ENCODE peak calls at places on chromosome 20, in four cellular contexts. W, Q, J and D are unnamed samples. For H3K4me1, the result is how much of the 10 kb centered on the place peaks cover.

GRCh38 chr20:47610247-47610944 is 108.7 kb downstream of the NCOA3 start:
- DNase-seq in Q (no peak), W (peak), J (no peak), D (no peak)

GRCh38 chr20:37737806-37738442 is 44.1 kb downstream of the CTNNBL1 start:
- DNase-seq in J (no peak), W (peak), Q (no peak), D (no peak)

GRCh38 chr20:46255440-46256104 is 52.7 kb downstream of the CDH22 start:
- DNase-seq in W (peak), Q (peak), J (peak), D (peak)

GRCh38 chr20:35635652-35636051 is 20.0 kb downstream of the SPAG4 start:
- DNase-seq in W (no peak), J (no peak), Q (no peak), D (no peak)

GRCh38 chr20:35618372-35619131 is 2.9 kb downstream of the SPAG4 start:
- DNase-seq in W (no peak), Q (peak), J (no peak), D (peak)

GRCh38 chr20:1323830-1324597 is 4.9 kb downstream of the SDCBP2 start:
- DNase-seq in Q (no peak), J (no peak), W (no peak), D (no peak)

GRCh38 chr20:14288341-14289330 is 48.8 kb downstream of the FLRT3 start:
- DNase-seq in W (no peak), Q (no peak), J (no peak), D (no peak)

GRCh38 chr20:49610701-49611538 is 43.0 kb upstream of the PTGIS start:
- DNase-seq in J (peak), Q (peak), W (peak), D (peak)

GRCh38 chr20:31715766-31716165 is 6.9 kb downstream of the BCL2L1 start:
- DNase-seq in W (no peak), Q (no peak), J (no peak), D (no peak)
- H3K4me1 ChIP-seq in W (half or more), Q (under half), J (half or more), D (under half)

GRCh38 chr20:33835773-33836172 is 24.6 kb downstream of the CHMP4B start:
- DNase-seq in Q (no peak), W (no peak), J (peak), D (no peak)
- H3K4me3 ChIP-seq in Q (no peak), W (no peak), J (no peak), D (no peak)

GRCh38 chr20:44066645-44067606 is 120.1 kb downstream of the JPH2 start:
- DNase-seq in Q (peak), J (no peak), W (no peak), D (no peak)
- TF ChIP-seq CTCF in Q (no peak), J (no peak), W (no peak), D (no peak)

DNA sequence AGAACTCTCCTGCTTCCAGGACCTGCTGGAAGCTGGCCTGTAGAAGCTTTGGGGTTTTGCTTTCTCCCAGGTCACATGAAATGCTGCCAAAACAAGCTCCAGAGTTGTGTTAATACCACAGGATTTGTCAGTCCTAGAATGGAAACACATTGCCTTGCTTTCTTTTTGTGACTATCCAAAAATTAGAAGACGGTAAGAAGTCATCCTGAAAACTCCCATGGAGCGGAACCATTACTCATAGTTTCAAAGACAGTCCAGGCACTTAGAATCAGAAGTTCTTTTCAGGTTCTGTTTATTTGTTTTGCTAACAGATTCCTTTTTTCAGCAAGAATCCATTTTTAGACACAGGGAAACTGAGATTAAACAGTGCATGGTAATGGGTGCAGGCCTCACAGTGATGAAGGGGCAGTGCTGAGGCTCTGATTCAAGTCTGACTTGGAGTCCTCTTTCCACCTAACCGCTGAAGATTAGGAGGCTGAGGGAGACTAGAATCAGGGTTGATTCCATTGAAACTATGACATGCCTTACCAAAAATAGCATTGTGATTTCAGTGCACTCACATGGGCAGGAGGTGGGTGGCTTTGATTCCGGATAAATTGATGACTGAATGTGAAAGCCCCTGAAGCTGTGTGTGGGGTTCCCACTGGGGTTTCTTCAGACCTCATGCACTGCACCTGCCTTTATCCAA is 72.2 kb upstream of the NAA20 start:
- DNase-seq in W (no peak), Q (no peak), J (no peak), D (no peak)
- H3K4me1 ChIP-seq in W (half or more), Q (under half), J (under half), D (under half)

GRCh38 chr20:62358171-62358719 is 8.9 kb downstream of the LAMA5 start:
- DNase-seq in Q (no peak), W (no peak), J (peak), D (peak)

GRCh38 chr20:62355527-62356142 is 11.5 kb downstream of the LAMA5 start:
- DNase-seq in Q (peak), W (peak), J (peak), D (peak)

GRCh38 chr20:62357681-62358080 is 9.4 kb downstream of the LAMA5 start:
- DNase-seq in Q (no peak), J (peak), W (no peak), D (peak)

GRCh38 chr20:62356143-62356947 is 10.8 kb downstream of the LAMA5 start:
- DNase-seq in W (peak), Q (peak), J (peak), D (peak)

DNA sequence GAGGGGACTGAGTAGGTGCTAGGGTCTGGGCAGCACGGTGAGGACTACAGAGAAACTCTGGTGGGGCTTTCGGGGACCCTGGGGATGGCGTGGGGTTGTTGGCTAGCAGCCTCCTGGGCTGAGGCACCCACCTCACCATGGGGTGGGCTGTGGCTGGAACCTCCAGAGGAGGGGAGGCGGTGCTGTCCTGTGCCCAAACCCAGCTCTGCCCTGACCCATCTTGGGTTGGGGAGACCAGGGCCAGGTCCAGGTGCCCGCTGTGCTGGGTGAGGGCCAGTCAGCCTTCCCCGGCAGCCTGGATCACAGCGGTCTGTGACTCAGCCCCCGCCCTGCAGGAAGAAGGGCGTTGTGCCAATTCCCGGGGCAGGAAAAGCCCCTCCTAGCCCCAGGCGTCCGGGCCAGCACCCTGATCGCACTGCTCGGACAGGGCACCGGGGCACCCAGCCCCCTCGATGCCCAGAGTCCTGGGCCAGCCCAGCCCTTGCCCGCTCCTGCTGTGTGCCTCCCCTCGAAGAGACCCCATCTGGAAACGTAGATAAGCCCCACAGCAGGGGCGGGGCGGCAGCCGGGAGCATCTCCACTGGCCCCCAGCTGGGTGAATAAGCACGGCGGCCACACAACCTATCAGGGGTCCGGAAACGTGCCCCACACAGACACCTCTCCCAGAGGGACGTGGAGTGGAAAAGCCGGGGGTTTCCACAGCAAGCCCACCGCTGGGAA is 10.0 kb downstream of the LAMA5 start:
- DNase-seq in W (peak), Q (peak), J (peak), D (peak)
- H3K4me3 ChIP-seq in W (peak), Q (no peak), J (peak), D (no peak)